ENCODE peak calls at places on chromosomes 1 and 21, in seven cellular contexts. Y is PC-9; A is NCI-H345; I is fibroblast of pulmonary artery; H is CD8-positive, alpha-beta memory T cell; N is cardiac fibroblast; C is stimulated activated naive B cell treated with anti-CD40 and anti-IgM and Interleukin-4, amounts not matched to agents 10 μg/mL and 1 μg/mL and 100 μg/mL, for 72 hours. S is an unnamed sample.

GRCh38 chr1:30928171-30928570 is 19.6 kb upstream of the SDC3 start:
- DNase-seq in A (no peak), N (no peak), H (no peak), C (no peak), I (no peak), Y (no peak), S (no peak)

GRCh38 chr21:18384771-18385170 is 18.8 kb downstream of the TMPRSS15 start:
- DNase-seq in I (peak), H (no peak), A (peak), C (no peak), N (peak), Y (no peak), S (no peak)

GRCh38 chr1:44208216-44208615 is 5.1 kb upstream of the DMAP1 start:
- DNase-seq in Y (no peak), N (no peak), H (no peak), I (no peak), A (no peak), C (no peak), S (no peak)

GRCh38 chr1:205480349-205481278 is 23.9 kb upstream of the CDK18 start:
- DNase-seq in I (no peak), Y (no peak), N (no peak), H (peak), C (peak), A (no peak), S (peak)

GRCh38 chr1:232462200-232462599 is 167.7 kb downstream of the SIPA1L2 start:
- DNase-seq in Y (no peak), H (no peak), N (no peak), A (no peak), I (no peak), C (no peak), S (no peak)

GRCh38 chr1:112905420-112906154 is 50.4 kb downstream of the SLC16A1 start:
- DNase-seq in A (no peak), Y (no peak), C (no peak), H (no peak), I (peak), N (no peak), S (no peak)

GRCh38 chr1:28594661-28595411 is 2.8 kb downstream of the RAB42 start:
- DNase-seq in C (no peak), H (peak), N (peak), I (peak), A (no peak), Y (no peak), S (no peak)

GRCh38 chr21:28227881-28228623 is 764.6 kb downstream of the LTN1 start:
- DNase-seq in A (no peak), H (no peak), N (peak), Y (no peak), C (no peak), I (peak), S (no peak)

GRCh38 chr1:6260961-6261614 is at the start of gene GPR153:
- DNase-seq in H (no peak), C (no peak), N (no peak), A (peak), I (peak), Y (no peak), S (peak)

GRCh38 chr1:46202975-46203737 is at the start of gene LURAP1:
- DNase-seq in N (peak), Y (no peak), A (peak), I (peak), C (peak), H (no peak), S (peak)

S was measured in GM13977.